ENCODE peak calls at places on chromosomes 7 and 10, in five cellular contexts. One of them, this sample, is unnamed. For H3K4me1, the result is how much of the 10 kb centered on the place peaks cover.

GRCh38 chr7:54992876-54993490 is 25.8 kb upstream of the EGFR start:
- DNase-seq in astrocyte: no peak
- DNase-seq in gastrocnemius medialis: no peak
- DNase-seq in SK-N-SH: no peak
- DNase-seq in neuronal stem cell: no peak
- DNase-seq in this sample: no peak

GRCh38 chr10:126118476-126118875 is 222.1 kb downstream of the FANK1 start:
- DNase-seq in gastrocnemius medialis: no peak
- DNase-seq in neuronal stem cell: no peak
- DNase-seq in SK-N-SH: no peak
- DNase-seq in astrocyte: no peak
- DNase-seq in this sample: no peak

GRCh38 chr7:143973870-143974446 is 19.3 kb downstream of the OR2F1 start:
- DNase-seq in gastrocnemius medialis: no peak
- DNase-seq in SK-N-SH: no peak
- DNase-seq in astrocyte: no peak
- DNase-seq in neuronal stem cell: no peak
- DNase-seq in this sample: no peak

GRCh38 chr10:97050959-97051496 is 134.7 kb downstream of the SLIT1 start:
- DNase-seq in SK-N-SH: no peak
- DNase-seq in neuronal stem cell: no peak
- DNase-seq in gastrocnemius medialis: no peak
- DNase-seq in astrocyte: no peak
- DNase-seq in this sample: no peak

GRCh38 chr7:151876899-151877777 is at the start of gene PRKAG2:
- DNase-seq in neuronal stem cell: peak
- DNase-seq in astrocyte: no peak
- DNase-seq in gastrocnemius medialis: peak
- DNase-seq in SK-N-SH: peak
- DNase-seq in this sample: peak

GRCh38 chr7:67803789-67804188 is 807.2 kb downstream of the TYW1 start:
- DNase-seq in gastrocnemius medialis: no peak
- DNase-seq in SK-N-SH: no peak
- DNase-seq in astrocyte: no peak
- DNase-seq in neuronal stem cell: no peak
- DNase-seq in this sample: no peak

GRCh38 chr10:60048146-60048545 is 141.8 kb upstream of the CCDC6 start:
- DNase-seq in neuronal stem cell: peak
- DNase-seq in astrocyte: peak
- DNase-seq in gastrocnemius medialis: no peak
- DNase-seq in SK-N-SH: peak
- DNase-seq in this sample: peak

GRCh38 chr10:131848741-131849590 is 51.8 kb upstream of the PPP2R2D start:
- DNase-seq in SK-N-SH: no peak
- DNase-seq in neuronal stem cell: no peak
- DNase-seq in astrocyte: no peak
- DNase-seq in gastrocnemius medialis: no peak
- DNase-seq in this sample: no peak

GRCh38 chr10:92787557-92788152 is 60.7 kb upstream of the EXOC6 start:
- DNase-seq in astrocyte: no peak
- DNase-seq in gastrocnemius medialis: no peak
- DNase-seq in SK-N-SH: no peak
- DNase-seq in neuronal stem cell: no peak
- DNase-seq in this sample: no peak

GRCh38 chr7:15684834-15685233 is 1.6 kb downstream of the MEOX2 start:
- DNase-seq in neuronal stem cell: peak
- DNase-seq in SK-N-SH: no peak
- DNase-seq in gastrocnemius medialis: peak
- DNase-seq in astrocyte: no peak
- DNase-seq in this sample: no peak

GRCh38 chr7:141072548-141073172 is 1.2 kb upstream of the TMEM178B start:
- DNase-seq in gastrocnemius medialis: peak
- DNase-seq in astrocyte: peak
- DNase-seq in neuronal stem cell: peak
- DNase-seq in SK-N-SH: peak
- DNase-seq in this sample: peak

GRCh38 chr10:103353281-103353680 is 2.3 kb upstream of the PCGF6 start:
- DNase-seq in SK-N-SH: no peak
- DNase-seq in gastrocnemius medialis: no peak
- DNase-seq in neuronal stem cell: no peak
- DNase-seq in astrocyte: no peak
- DNase-seq in this sample: no peak

GRCh38 chr7:153012203-153012602 is 252.7 kb downstream of the ACTR3B start:
- DNase-seq in neuronal stem cell: no peak
- DNase-seq in astrocyte: no peak
- DNase-seq in SK-N-SH: no peak
- DNase-seq in gastrocnemius medialis: no peak
- DNase-seq in this sample: no peak

GRCh38 chr10:125009580-125010235 is 67.8 kb downstream of the ZRANB1 start:
- DNase-seq in SK-N-SH: no peak
- DNase-seq in astrocyte: no peak
- DNase-seq in gastrocnemius medialis: peak
- DNase-seq in neuronal stem cell: no peak
- DNase-seq in this sample: no peak

GRCh38 chr7:12674861-12675260 is 12.6 kb upstream of the ARL4A start:
- DNase-seq in gastrocnemius medialis: no peak
- DNase-seq in neuronal stem cell: no peak
- DNase-seq in astrocyte: no peak
- DNase-seq in SK-N-SH: peak
- DNase-seq in this sample: peak

GRCh38 chr10:110225441-110225755 is 18.0 kb downstream of the MXI1 start:
- DNase-seq in SK-N-SH: no peak
- DNase-seq in neuronal stem cell: no peak
- DNase-seq in gastrocnemius medialis: no peak
- DNase-seq in astrocyte: no peak
- DNase-seq in this sample: no peak

GRCh38 chr10:102604379-102604960 is 39.8 kb upstream of the TRIM8 start:
- DNase-seq in astrocyte: peak
- DNase-seq in neuronal stem cell: no peak
- DNase-seq in gastrocnemius medialis: peak
- DNase-seq in SK-N-SH: no peak
- DNase-seq in this sample: no peak

GRCh38 chr10:69090687-69091450 is 3.0 kb downstream of the SRGN start:
- DNase-seq in astrocyte: no peak
- DNase-seq in gastrocnemius medialis: no peak
- DNase-seq in neuronal stem cell: no peak
- DNase-seq in SK-N-SH: no peak
- DNase-seq in this sample: no peak

GRCh38 chr10:98748298-98748697 is 301.6 kb upstream of the HPS1 start:
- DNase-seq in neuronal stem cell: peak
- DNase-seq in SK-N-SH: peak
- DNase-seq in astrocyte: no peak
- DNase-seq in gastrocnemius medialis: no peak
- DNase-seq in this sample: peak

GRCh38 chr7:82109288-82109687 is 334.3 kb downstream of the CACNA2D1 start:
- DNase-seq in gastrocnemius medialis: no peak
- DNase-seq in SK-N-SH: no peak
- DNase-seq in neuronal stem cell: no peak
- DNase-seq in astrocyte: peak
- DNase-seq in this sample: no peak

DNA sequence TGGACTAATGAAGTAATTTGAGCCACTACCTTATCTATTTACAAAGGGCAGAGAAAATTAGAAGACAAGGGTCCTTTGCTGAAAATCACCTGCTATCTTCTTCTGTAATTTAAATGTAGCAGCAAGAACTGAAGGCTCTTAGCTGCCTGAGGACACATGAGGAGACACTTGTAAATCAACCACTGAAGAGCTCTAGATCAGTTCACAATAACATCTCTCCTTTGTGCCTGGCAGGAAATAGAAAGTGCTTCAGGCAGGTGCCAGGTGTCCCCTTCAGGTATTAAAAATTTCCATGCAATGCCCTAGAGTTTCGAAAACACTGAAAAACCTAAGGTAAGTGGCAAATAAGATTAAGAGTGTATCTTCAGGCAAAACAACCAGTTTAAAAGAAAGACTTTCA is 474.6 kb downstream of the GRM8 start:
- DNase-seq in gastrocnemius medialis: no peak
- DNase-seq in neuronal stem cell: no peak
- DNase-seq in SK-N-SH: no peak
- DNase-seq in astrocyte: no peak
- DNase-seq in this sample: no peak
- H3K4me1 ChIP-seq in gastrocnemius medialis: under half
- H3K4me1 ChIP-seq in neuronal stem cell: under half
- H3K4me1 ChIP-seq in SK-N-SH: under half
- H3K4me1 ChIP-seq in astrocyte: under half
- H3K4me1 ChIP-seq in this sample: under half

DNA sequence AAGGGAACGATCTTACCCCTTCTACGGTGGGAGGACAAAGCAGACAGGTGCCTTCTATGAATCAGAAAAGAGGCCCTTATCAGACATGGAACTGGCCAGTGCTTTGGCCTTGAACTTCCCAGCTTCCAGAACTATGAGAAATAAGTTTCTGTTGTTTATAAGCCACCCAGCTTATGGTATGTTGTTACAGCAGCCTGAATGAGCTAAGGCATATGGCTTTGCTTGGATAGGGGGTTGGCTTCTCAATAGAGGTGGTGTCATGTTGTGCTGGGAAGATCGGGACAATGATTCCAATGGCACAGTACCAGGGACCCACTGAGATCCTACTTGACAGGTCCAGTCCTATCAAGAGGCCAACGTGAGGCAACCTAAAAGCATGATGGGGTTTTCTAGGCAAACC is 183.4 kb upstream of the BMPER start:
- DNase-seq in gastrocnemius medialis: no peak
- DNase-seq in SK-N-SH: no peak
- DNase-seq in neuronal stem cell: no peak
- DNase-seq in astrocyte: no peak
- DNase-seq in this sample: no peak
- H3K4me1 ChIP-seq in gastrocnemius medialis: under half
- H3K4me1 ChIP-seq in SK-N-SH: under half
- H3K4me1 ChIP-seq in neuronal stem cell: under half
- H3K4me1 ChIP-seq in astrocyte: under half
- H3K4me1 ChIP-seq in this sample: under half

DNA sequence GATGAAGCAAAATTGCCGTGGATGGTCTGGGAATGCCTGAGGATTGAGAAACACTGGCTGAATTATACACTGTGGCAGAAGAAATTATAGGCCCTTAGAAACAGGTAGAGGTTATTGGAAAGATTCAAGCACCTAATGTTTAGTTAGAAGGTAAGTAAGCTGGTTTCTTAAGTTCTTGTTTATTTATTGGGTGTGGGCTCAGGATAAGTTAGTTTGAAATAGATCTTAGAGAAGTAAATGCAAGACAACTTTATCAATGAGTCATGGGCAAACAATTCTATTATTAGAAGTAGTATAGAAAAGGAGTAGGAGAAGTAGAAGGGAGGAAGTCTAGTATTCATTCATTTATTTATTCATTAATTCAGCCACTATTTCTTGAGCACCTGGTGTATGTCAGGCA is 96.5 kb downstream of the KAT6B start:
- DNase-seq in SK-N-SH: no peak
- DNase-seq in gastrocnemius medialis: no peak
- DNase-seq in neuronal stem cell: no peak
- DNase-seq in astrocyte: peak
- DNase-seq in this sample: no peak
- H3K4me1 ChIP-seq in SK-N-SH: under half
- H3K4me1 ChIP-seq in gastrocnemius medialis: half or more
- H3K4me1 ChIP-seq in neuronal stem cell: under half
- H3K4me1 ChIP-seq in astrocyte: under half
- H3K4me1 ChIP-seq in this sample: under half

DNA sequence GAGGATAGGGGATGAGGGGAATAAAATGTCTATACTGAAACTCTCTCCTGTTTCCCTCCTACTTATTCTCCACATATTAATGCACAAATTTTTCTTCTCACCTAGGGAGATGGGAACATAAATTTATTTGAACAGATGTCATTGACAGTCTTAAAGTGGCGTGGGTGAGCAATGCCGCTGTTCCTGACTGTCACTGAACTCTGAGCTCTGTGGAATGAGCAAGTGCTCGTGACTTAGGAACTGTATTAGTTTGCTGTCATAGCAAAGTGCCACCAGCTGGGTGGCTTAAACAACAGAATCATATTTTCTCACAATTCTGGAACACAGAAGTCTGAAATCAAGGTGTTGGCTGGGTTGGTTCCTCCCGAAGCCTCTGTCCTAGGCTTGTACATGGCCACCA is 29.1 kb downstream of the INPP5F start:
- DNase-seq in astrocyte: no peak
- DNase-seq in SK-N-SH: no peak
- DNase-seq in neuronal stem cell: no peak
- DNase-seq in gastrocnemius medialis: no peak
- DNase-seq in this sample: no peak
- H3K4me1 ChIP-seq in astrocyte: under half
- H3K4me1 ChIP-seq in SK-N-SH: under half
- H3K4me1 ChIP-seq in neuronal stem cell: under half
- H3K4me1 ChIP-seq in gastrocnemius medialis: under half
- H3K4me1 ChIP-seq in this sample: under half

GRCh38 chr10:46017733-46018132 is 12.7 kb downstream of the NCOA4 start:
- DNase-seq in SK-N-SH: no peak
- DNase-seq in astrocyte: no peak
- DNase-seq in neuronal stem cell: no peak
- DNase-seq in gastrocnemius medialis: no peak
- DNase-seq in this sample: no peak
- H3K4me1 ChIP-seq in SK-N-SH: under half
- H3K4me1 ChIP-seq in astrocyte: under half
- H3K4me1 ChIP-seq in neuronal stem cell: under half
- H3K4me1 ChIP-seq in gastrocnemius medialis: half or more
- H3K4me1 ChIP-seq in this sample: under half

DNA sequence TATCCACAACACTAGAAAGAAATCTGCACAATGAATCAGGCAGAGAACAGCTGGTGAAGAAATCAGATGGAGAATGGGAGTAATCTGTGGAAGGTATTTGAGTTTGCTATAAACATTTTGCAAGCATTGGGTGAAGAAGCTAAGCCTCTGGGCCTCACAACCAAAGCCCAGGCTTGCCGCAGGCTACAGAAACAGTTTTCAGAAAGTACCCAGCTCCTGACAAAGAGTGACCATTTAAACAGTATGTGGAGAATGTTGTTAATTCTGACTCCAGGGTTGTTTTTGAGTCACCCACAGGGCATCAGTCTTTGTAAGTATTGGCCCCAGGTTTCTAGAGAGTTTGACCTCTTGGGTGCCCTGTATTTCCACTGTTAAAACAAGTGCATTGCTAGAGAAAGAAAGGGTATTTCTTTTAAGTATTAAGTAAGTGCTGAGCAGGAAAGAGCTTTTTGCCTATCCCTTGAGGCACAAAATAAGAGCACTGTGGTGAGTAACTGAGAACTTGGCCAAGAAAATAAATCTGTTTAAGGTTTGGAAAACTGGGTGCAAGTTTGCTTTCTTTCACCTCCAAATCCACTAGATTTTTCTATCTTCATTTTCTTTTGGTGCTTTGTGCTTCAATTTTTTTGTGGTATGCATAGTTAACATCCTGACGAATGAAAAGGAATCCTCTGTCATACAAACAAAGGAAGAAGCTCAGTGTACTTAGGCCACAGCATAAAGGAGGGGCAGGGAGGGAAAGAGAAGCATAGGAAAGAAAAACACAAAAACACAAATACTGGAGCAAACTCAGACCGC is 691.8 kb downstream of the SUGCT start:
- DNase-seq in neuronal stem cell: peak
- DNase-seq in SK-N-SH: no peak
- DNase-seq in astrocyte: peak
- DNase-seq in gastrocnemius medialis: no peak
- DNase-seq in this sample: no peak
- H3K4me1 ChIP-seq in neuronal stem cell: under half
- H3K4me1 ChIP-seq in SK-N-SH: under half
- H3K4me1 ChIP-seq in astrocyte: under half
- H3K4me1 ChIP-seq in gastrocnemius medialis: under half
- H3K4me1 ChIP-seq in this sample: under half

GRCh38 chr10:71247306-71247705 is 34.9 kb downstream of the UNC5B start:
- DNase-seq in astrocyte: no peak
- DNase-seq in gastrocnemius medialis: no peak
- DNase-seq in neuronal stem cell: no peak
- DNase-seq in SK-N-SH: no peak
- DNase-seq in this sample: no peak
- H3K4me1 ChIP-seq in astrocyte: under half
- H3K4me1 ChIP-seq in gastrocnemius medialis: under half
- H3K4me1 ChIP-seq in neuronal stem cell: under half
- H3K4me1 ChIP-seq in SK-N-SH: half or more
- H3K4me1 ChIP-seq in this sample: under half

GRCh38 chr7:77458786-77459185 is 42.6 kb upstream of the GSAP start:
- DNase-seq in astrocyte: no peak
- DNase-seq in neuronal stem cell: no peak
- DNase-seq in gastrocnemius medialis: no peak
- DNase-seq in SK-N-SH: no peak
- DNase-seq in this sample: no peak
- H3K4me1 ChIP-seq in astrocyte: under half
- H3K4me1 ChIP-seq in neuronal stem cell: under half
- H3K4me1 ChIP-seq in gastrocnemius medialis: under half
- H3K4me1 ChIP-seq in SK-N-SH: under half
- H3K4me1 ChIP-seq in this sample: under half